ENCODE peak calls at places on chromosomes 3 and 15, in ten cellular contexts. N is BJ, Q is GM20000, E is psoas muscle, L is AG04449, F is A549, C is RWPE1, B is breast epithelium, I is HFF-Myc, V is spleen. T is an unnamed sample.

GRCh38 chr3:39101022-39101689 is 6.3 kb downstream of the GORASP1 start:
- DNase-seq in I (no peak), B (no peak), L (no peak), E (no peak), V (peak; percentile 85), F (peak; percentile 57), C (peak; percentile 62), Q (peak; percentile 82), N (no peak), T (peak; percentile 38)

GRCh38 chr15:99101501-99101900 is 3.4 kb upstream of the SYNM start:
- DNase-seq in L (no peak), I (no peak), V (no peak), F (no peak), E (no peak), B (no peak), C (no peak), N (no peak), Q (no peak), T (no peak)

GRCh38 chr3:185702564-185703225 is 116.6 kb downstream of the SENP2 start:
- DNase-seq in E (no peak), F (no peak), N (no peak), C (no peak), I (no peak), Q (no peak), B (no peak), V (no peak), L (no peak), T (no peak)

GRCh38 chr3:197522183-197522715 is 33.5 kb downstream of the BDH1 start:
- DNase-seq in Q (no peak), F (no peak), C (no peak), I (no peak), N (no peak), B (no peak), L (no peak), E (no peak), V (no peak), T (no peak)

GRCh38 chr3:195587824-195588223 is 4.1 kb upstream of the APOD start:
- DNase-seq in N (no peak), C (no peak), V (no peak), Q (no peak), B (no peak), I (no peak), F (no peak), L (no peak), E (no peak), T (no peak)

GRCh38 chr3:169600732-169601131 is 62.8 kb downstream of the MECOM start:
- DNase-seq in E (no peak), B (no peak), I (no peak), F (no peak), Q (no peak), V (no peak), N (no peak), L (no peak), C (no peak), T (no peak)

GRCh38 chr15:61381501-61381900 is 152.4 kb upstream of the RORA start:
- DNase-seq in V (no peak), Q (no peak), C (no peak), I (no peak), F (no peak), N (no peak), E (no peak), B (no peak), L (no peak), T (no peak)

GRCh38 chr15:59251001-59251845 is 44.6 kb downstream of the LDHAL6B start:
- DNase-seq in L (no peak), F (no peak), E (no peak), Q (peak; percentile 53), V (no peak), I (no peak), B (no peak), N (no peak), C (no peak), T (no peak)

GRCh38 chr3:177973241-177973840 is 562.9 kb upstream of the KCNMB2 start:
- DNase-seq in F (no peak), Q (no peak), L (no peak), N (no peak), V (no peak), B (no peak), E (no peak), C (peak; percentile 16), I (no peak), T (no peak)

GRCh38 chr15:70035719-70036077 is 62.0 kb downstream of the TLE3 start:
- DNase-seq in V (peak; percentile 76), N (no peak), C (no peak), L (no peak), E (no peak), B (no peak), Q (peak; percentile 90), I (no peak), F (no peak), T (no peak)

GRCh38 chr3:104909188-104909587 is 457.5 kb upstream of the ALCAM start:
- DNase-seq in V (no peak), E (no peak), N (no peak), F (peak; percentile 2), Q (no peak), I (peak; percentile 61), B (no peak), C (no peak), L (peak; percentile 51), T (no peak)

GRCh38 chr3:38026856-38027255 is 2.6 kb downstream of the PLCD1 start:
- DNase-seq in L (no peak), V (no peak), B (no peak), Q (no peak), C (no peak), I (no peak), F (no peak), N (no peak), E (no peak), T (no peak)

GRCh38 chr3:18044191-18044590 is 301.8 kb upstream of the TBC1D5 start:
- DNase-seq in L (no peak), I (no peak), E (no peak), B (no peak), Q (no peak), V (no peak), C (no peak), N (no peak), F (no peak), T (no peak)

GRCh38 chr3:13192471-13193213 is 119.4 kb upstream of the IQSEC1 start:
- DNase-seq in L (no peak), N (no peak), I (no peak), F (peak; percentile 24), B (no peak), Q (no peak), V (peak; percentile 64), E (no peak), C (no peak), T (peak; percentile 35)

GRCh38 chr15:75309711-75310110 is 26.2 kb upstream of the COMMD4 start:
- DNase-seq in V (no peak), Q (no peak), C (no peak), I (no peak), F (no peak), L (no peak), E (no peak), N (no peak), B (no peak), T (no peak)

GRCh38 chr15:64310036-64310435 is 45.9 kb downstream of the CSNK1G1 start:
- DNase-seq in C (no peak), L (no peak), I (no peak), Q (no peak), F (no peak), E (no peak), V (no peak), B (no peak), N (no peak), T (no peak)

GRCh38 chr3:20054549-20054987 is 14.3 kb downstream of the KAT2B start:
- DNase-seq in Q (peak; percentile 21), C (peak; percentile 89), I (no peak), B (peak; percentile 80), E (peak; percentile 64), F (peak; percentile 94), L (peak; percentile 31), N (no peak), V (peak; percentile 80), T (no peak)

GRCh38 chr3:71210257-71211002 is 373.1 kb downstream of the FOXP1 start:
- DNase-seq in F (peak; percentile 64), N (no peak), B (peak; percentile 24), I (no peak), V (no peak), C (no peak), E (no peak), L (no peak), Q (no peak), T (no peak)

GRCh38 chr3:101252897-101253296 is 67.5 kb downstream of the IMPG2 start:
- DNase-seq in E (no peak), F (no peak), N (no peak), C (no peak), V (no peak), I (no peak), B (no peak), Q (no peak), L (no peak), T (no peak)
- TF ChIP-seq CTCF in E (no peak), F (no peak), N (no peak), C (no peak), V (no peak), I (no peak), B (no peak), Q (no peak), L (no peak), T (no peak)

GRCh38 chr3:142226474-142226873 is 1.1 kb upstream of the GK5 start:
- DNase-seq in N (no peak), C (peak; percentile 7), Q (no peak), E (no peak), F (peak; percentile 12), I (no peak), V (no peak), B (no peak), L (no peak), T (no peak)
- TF ChIP-seq CTCF in N (no peak), C (no peak), Q (no peak), E (no peak), F (no peak), I (no peak), V (no peak), B (no peak), L (no peak), T (no peak)

GRCh38 chr3:122387709-122388108 is 3.7 kb downstream of the FAM162A start:
- DNase-seq in Q (no peak), N (no peak), F (no peak), B (no peak), L (no peak), I (no peak), V (no peak), E (no peak), C (no peak), T (no peak)
- TF ChIP-seq CTCF in Q (no peak), N (no peak), F (no peak), B (no peak), L (no peak), I (no peak), V (no peak), E (no peak), C (no peak), T (no peak)

DNA sequence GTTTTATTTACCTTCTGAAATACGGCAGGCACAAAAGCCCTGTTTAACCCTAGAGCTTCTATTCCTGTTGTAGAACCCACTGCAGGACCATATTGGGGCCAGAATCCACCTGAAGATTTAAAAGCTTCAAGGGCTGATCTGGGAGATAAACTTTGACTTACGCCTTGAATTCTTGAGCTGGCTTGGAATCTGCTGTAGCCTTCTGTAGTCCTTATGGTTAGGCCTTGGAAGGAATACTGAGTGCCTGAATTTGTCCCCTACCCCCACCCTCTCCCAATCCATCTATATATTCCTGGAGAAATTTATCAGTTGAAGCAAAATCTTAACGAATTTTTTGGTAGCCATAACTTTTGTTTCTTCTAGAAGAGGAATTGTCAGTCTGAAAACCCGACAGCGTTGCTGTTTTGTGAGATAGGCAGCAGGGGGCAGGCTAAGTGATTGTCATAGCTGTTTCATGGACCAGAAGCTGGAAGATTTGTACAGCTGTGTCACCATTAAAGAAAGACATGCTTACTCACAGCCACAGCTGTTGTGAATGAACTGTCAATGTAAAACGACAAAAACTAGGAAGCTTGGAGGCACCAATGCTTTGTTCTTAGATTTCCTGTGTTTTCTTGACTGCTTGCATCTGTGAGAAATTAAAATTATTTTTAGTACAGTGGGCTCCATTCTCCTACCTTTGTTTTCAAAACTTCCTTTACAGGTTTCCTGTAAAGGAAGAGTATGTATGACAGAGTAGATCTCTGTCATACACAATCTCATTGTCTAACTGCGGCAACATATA is 12.8 kb downstream of the LXN start:
- DNase-seq in E (no peak), N (no peak), Q (peak; percentile 56), C (peak; percentile 30), I (peak; percentile 44), V (no peak), L (peak; percentile 21), B (no peak), F (peak; percentile 73), T (peak; percentile 49)
- TF ChIP-seq CTCF in E (peak; percentile 54), N (peak; percentile 79), Q (peak; percentile 63), C (peak; percentile 47), I (peak; percentile 77), V (peak; percentile 41), L (peak; percentile 66), B (peak; percentile 20), F (peak; percentile 68), T (peak; percentile 54)

T was measured in nephron progenitor cell.